ENCODE peak calls at places on chromosomes 2 and 18, in four cellular contexts. M, E, N and Y are unnamed samples.

GRCh38 chr2:239758325-239758877 is 266.7 kb downstream of the NDUFA10 start:
- DNase-seq in M (peak), E (peak), N (no peak), Y (no peak)

GRCh38 chr18:9998330-9998729 is 84.5 kb downstream of the VAPA start:
- DNase-seq in M (no peak), E (no peak), N (no peak), Y (no peak)

GRCh38 chr2:217622205-217622621 is 380.6 kb downstream of the TNS1 start:
- DNase-seq in M (peak), E (peak), N (peak), Y (no peak)

GRCh38 chr2:147614491-147614890 is 230.3 kb upstream of the ACVR2A start:
- DNase-seq in M (no peak), E (no peak), N (no peak), Y (no peak)

GRCh38 chr18:4351005-4351404 is 104.1 kb downstream of the DLGAP1 start:
- DNase-seq in M (no peak), E (no peak), N (no peak), Y (no peak)

GRCh38 chr2:23498941-23499340 is 114.0 kb downstream of the KLHL29 start:
- DNase-seq in M (no peak), E (peak), N (no peak), Y (no peak)

GRCh38 chr18:52716926-52717325 is 376.9 kb downstream of the DCC start:
- DNase-seq in M (peak), E (no peak), N (no peak), Y (no peak)

GRCh38 chr2:234291765-234292204 is 205.1 kb downstream of the ARL4C start:
- DNase-seq in M (peak), E (peak), N (no peak), Y (no peak)

GRCh38 chr2:1606421-1607235 is 137.7 kb downstream of the PXDN start:
- DNase-seq in M (no peak), E (peak), N (no peak), Y (no peak)

DNA sequence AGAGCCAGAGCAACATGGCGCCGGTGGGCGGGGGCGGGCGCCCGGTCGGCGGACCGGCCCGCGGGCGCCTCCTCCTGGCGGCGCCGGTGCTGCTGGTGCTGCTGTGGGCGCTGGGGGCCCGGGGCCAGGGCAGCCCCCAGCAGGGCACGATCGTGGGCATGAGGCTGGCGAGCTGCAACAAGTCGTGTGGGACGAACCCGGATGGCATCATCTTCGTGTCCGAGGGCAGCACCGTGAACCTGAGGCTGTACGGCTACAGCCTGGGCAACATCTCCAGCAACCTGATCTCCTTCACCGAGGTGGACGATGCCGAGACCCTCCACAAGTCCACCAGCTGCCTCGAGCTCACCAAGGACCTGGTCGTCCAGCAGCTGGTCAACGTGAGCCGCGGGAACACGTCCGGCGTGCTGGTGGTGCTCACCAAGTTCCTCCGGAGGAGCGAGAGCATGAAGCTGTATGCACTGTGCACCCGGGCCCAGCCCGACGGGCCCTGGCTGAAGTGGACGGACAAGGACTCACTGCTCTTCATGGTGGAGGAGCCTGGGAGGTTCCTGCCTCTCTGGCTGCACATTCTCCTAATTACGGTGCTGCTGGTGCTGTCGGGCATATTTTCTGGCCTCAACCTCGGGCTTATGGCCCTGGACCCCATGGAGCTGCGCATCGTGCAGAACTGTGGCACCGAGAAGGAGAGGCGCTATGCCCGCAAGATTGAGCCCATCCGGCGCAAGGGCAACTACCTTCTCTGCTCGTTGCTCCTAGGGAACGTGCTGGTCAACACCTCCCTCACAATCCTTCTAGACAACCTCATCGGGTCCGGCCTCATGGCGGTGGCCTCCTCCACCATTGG is 507 bp downstream of the CNNM4 start:
- DNase-seq in M (peak), E (peak), N (peak), Y (no peak)
- TF ChIP-seq CTCF in M (peak), E (peak), N (peak), Y (peak)

GRCh38 chr2:174916270-174916930 is 88.8 kb downstream of the CHN1 start:
- DNase-seq in M (no peak), E (no peak), N (no peak), Y (no peak)
- TF ChIP-seq CTCF in M (no peak), E (no peak), N (no peak), Y (no peak)

GRCh38 chr2:189669913-189670312 is 4.6 kb upstream of the ANKAR start:
- DNase-seq in M (no peak), E (no peak), N (no peak), Y (no peak)
- TF ChIP-seq CTCF in M (no peak), E (no peak), N (no peak), Y (no peak)

GRCh38 chr2:17996978-17997377 is 118.5 kb downstream of the KCNS3 start:
- DNase-seq in M (no peak), E (no peak), N (no peak), Y (no peak)

GRCh38 chr2:18001671-18002070 is 123.2 kb downstream of the KCNS3 start:
- DNase-seq in M (peak), E (no peak), N (peak), Y (no peak)
- TF ChIP-seq CTCF in M (no peak), E (peak), N (peak), Y (peak)

GRCh38 chr2:222797308-222797707 is 63.5 kb upstream of the ACSL3 start:
- DNase-seq in M (peak), E (peak), N (no peak), Y (no peak)
- TF ChIP-seq CTCF in M (peak), E (peak), N (peak), Y (peak)

GRCh38 chr2:101208830-101209229 is 43.9 kb upstream of the CNOT11 start:
- DNase-seq in M (no peak), E (no peak), N (no peak), Y (no peak)

GRCh38 chr2:101200714-101201113 is 49.5 kb upstream of the TBC1D8 start:
- DNase-seq in M (peak), E (peak), N (no peak), Y (no peak)

GRCh38 chr2:101204400-101205095 is 48.1 kb upstream of the CNOT11 start:
- DNase-seq in M (peak), E (no peak), N (no peak), Y (no peak)

GRCh38 chr2:101206080-101206479 is 46.6 kb upstream of the CNOT11 start:
- DNase-seq in M (no peak), E (no peak), N (no peak), Y (no peak)

DNA sequence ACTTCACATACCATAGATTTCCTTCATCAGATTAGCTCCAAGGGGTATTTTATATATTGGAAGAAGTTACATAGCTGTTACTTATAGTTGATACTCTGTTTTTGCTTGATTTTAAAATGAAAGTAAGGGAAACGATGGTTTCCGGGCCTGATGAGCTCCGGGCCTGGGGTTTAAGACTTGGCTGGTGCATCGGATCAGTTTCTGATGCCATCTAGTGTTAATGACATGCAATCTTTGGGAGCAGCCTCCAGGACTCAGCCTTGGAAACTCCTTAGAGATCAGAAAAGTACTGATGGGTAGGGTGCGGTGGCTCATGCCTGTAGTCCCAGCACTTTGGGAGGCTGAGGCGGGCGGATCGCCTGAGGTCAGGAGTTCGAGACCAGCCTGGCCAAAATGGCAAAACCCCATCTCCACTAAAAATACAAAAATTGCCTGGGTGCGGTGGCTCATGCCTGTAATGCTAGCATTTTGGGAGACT is 47.1 kb upstream of the CNOT11 start:
- DNase-seq in M (peak), E (peak), N (peak), Y (peak)
- TF ChIP-seq CTCF in M (peak), E (peak), N (peak), Y (no peak)

GRCh38 chr2:11103984-11104793 is 51.1 kb upstream of the SLC66A3 start:
- DNase-seq in M (no peak), E (no peak), N (no peak), Y (no peak)
- TF ChIP-seq CTCF in M (no peak), E (no peak), N (no peak), Y (no peak)

DNA sequence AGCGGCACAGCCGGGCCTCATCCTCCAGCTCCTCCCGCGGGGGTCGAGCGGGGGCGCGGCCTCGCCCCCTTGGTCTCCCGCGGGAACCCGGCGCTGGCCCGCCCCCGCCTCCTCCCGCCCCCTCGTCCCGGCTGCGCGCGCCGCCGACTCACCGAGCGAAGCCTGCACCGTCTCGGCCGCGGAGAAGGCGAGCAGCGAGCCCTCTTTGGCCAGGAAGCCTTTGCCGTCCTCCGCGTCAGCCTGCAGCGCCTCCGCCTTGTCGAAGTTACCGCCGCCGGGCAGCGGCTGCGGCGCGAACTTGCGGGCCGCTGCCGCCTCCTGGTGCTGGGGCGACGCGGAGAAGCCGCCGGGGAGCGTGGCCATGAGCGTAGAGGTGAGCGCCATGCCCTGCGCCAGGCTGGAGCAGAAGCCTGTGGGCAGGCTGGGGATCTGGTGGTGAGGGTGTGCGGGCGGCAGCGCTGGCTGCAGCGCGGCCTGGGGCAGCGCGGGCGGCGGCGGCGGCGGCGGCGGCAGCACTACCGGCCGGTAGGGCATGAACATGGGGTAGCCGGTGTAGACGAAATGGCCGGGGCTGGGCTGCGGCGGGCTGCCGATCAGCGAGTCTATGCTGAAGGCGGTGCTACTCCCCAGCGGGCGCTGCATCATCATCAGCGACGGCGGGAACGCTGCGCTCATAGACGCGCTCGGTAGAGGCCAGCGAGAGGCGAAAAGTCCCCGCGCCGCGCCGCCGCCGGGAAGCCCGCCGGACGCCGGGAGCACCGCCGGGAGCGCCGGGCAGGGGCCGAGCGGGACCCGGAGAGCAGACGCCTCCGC is 683 bp downstream of the GBX2 start:
- DNase-seq in M (peak), E (peak), N (no peak), Y (peak)
- TF ChIP-seq CTCF in M (peak), E (peak), N (no peak), Y (peak)